ENCODE peak calls at places on chromosomes 4 and X, in eight cellular contexts. One of them, this sample, is unnamed.

GRCh38 chrX:56765816-56766553 is 36.9 kb downstream of the NBDY start:
- DNase-seq in hepatocyte: no peak
- DNase-seq in HFF-Myc: no peak
- DNase-seq in SK-N-SH: no peak
- DNase-seq in AG04450: no peak
- DNase-seq in foreskin fibroblast: no peak
- DNase-seq in Peyer's patch: peak; percentile 61
- DNase-seq in left lung: peak; percentile 8
- DNase-seq in this sample: no peak

GRCh38 chr4:73867783-73868182 is 1.4 kb upstream of the CXCL1 start:
- DNase-seq in hepatocyte: peak; percentile 37
- DNase-seq in HFF-Myc: no peak
- DNase-seq in SK-N-SH: no peak
- DNase-seq in AG04450: no peak
- DNase-seq in foreskin fibroblast: no peak
- DNase-seq in Peyer's patch: no peak
- DNase-seq in left lung: peak; percentile 49
- DNase-seq in this sample: no peak

GRCh38 chr4:114318309-114318708 is 280.3 kb upstream of the UGT8 start:
- DNase-seq in hepatocyte: no peak
- DNase-seq in HFF-Myc: no peak
- DNase-seq in SK-N-SH: no peak
- DNase-seq in AG04450: peak; percentile 48
- DNase-seq in foreskin fibroblast: no peak
- DNase-seq in Peyer's patch: no peak
- DNase-seq in left lung: no peak
- DNase-seq in this sample: no peak

GRCh38 chr4:128287159-128287870 is at the start of gene PGRMC2:
- DNase-seq in hepatocyte: peak; percentile 46
- DNase-seq in HFF-Myc: no peak
- DNase-seq in SK-N-SH: peak; percentile 61
- DNase-seq in AG04450: no peak
- DNase-seq in foreskin fibroblast: no peak
- DNase-seq in Peyer's patch: peak; percentile 30
- DNase-seq in left lung: peak; percentile 54
- DNase-seq in this sample: no peak

GRCh38 chr4:127479031-127479622 is 153.6 kb upstream of the INTU start:
- DNase-seq in hepatocyte: peak; percentile 68
- DNase-seq in HFF-Myc: peak; percentile 20
- DNase-seq in SK-N-SH: peak; percentile 9
- DNase-seq in AG04450: no peak
- DNase-seq in foreskin fibroblast: peak; percentile 16
- DNase-seq in Peyer's patch: no peak
- DNase-seq in left lung: no peak
- DNase-seq in this sample: peak; percentile 48

GRCh38 chr4:37101686-37102085 is 142.9 kb upstream of the NWD2 start:
- DNase-seq in hepatocyte: no peak
- DNase-seq in HFF-Myc: no peak
- DNase-seq in SK-N-SH: no peak
- DNase-seq in AG04450: no peak
- DNase-seq in foreskin fibroblast: no peak
- DNase-seq in Peyer's patch: no peak
- DNase-seq in left lung: no peak
- DNase-seq in this sample: no peak

GRCh38 chrX:110132450-110133114 is 129.7 kb downstream of the TMEM164 start:
- DNase-seq in hepatocyte: no peak
- DNase-seq in HFF-Myc: no peak
- DNase-seq in SK-N-SH: no peak
- DNase-seq in AG04450: no peak
- DNase-seq in foreskin fibroblast: no peak
- DNase-seq in Peyer's patch: no peak
- DNase-seq in left lung: no peak
- DNase-seq in this sample: no peak

GRCh38 chrX:30800901-30801300 is 88.2 kb downstream of the TAB3 start:
- DNase-seq in hepatocyte: no peak
- DNase-seq in HFF-Myc: no peak
- DNase-seq in SK-N-SH: no peak
- DNase-seq in AG04450: no peak
- DNase-seq in foreskin fibroblast: no peak
- DNase-seq in Peyer's patch: no peak
- DNase-seq in left lung: no peak
- DNase-seq in this sample: no peak

GRCh38 chr4:122914938-122915337 is 7.5 kb downstream of the NUDT6 start:
- DNase-seq in hepatocyte: no peak
- DNase-seq in HFF-Myc: no peak
- DNase-seq in SK-N-SH: no peak
- DNase-seq in AG04450: peak; percentile 29
- DNase-seq in foreskin fibroblast: peak; percentile 43
- DNase-seq in Peyer's patch: no peak
- DNase-seq in left lung: no peak
- DNase-seq in this sample: no peak

GRCh38 chr4:175308236-175308635 is 390.1 kb downstream of the ADAM29 start:
- DNase-seq in hepatocyte: no peak
- DNase-seq in HFF-Myc: no peak
- DNase-seq in SK-N-SH: no peak
- DNase-seq in AG04450: peak; percentile 1
- DNase-seq in foreskin fibroblast: peak; percentile 12
- DNase-seq in Peyer's patch: no peak
- DNase-seq in left lung: no peak
- DNase-seq in this sample: no peak

GRCh38 chr4:80202784-80203553 is 5.7 kb downstream of the PRDM8 start:
- DNase-seq in hepatocyte: peak; percentile 38
- DNase-seq in HFF-Myc: no peak
- DNase-seq in SK-N-SH: no peak
- DNase-seq in AG04450: no peak
- DNase-seq in foreskin fibroblast: no peak
- DNase-seq in Peyer's patch: peak; percentile 59
- DNase-seq in left lung: no peak
- DNase-seq in this sample: no peak

GRCh38 chr4:89067407-89067806 is 10.4 kb upstream of the FAM13A start:
- DNase-seq in hepatocyte: no peak
- DNase-seq in HFF-Myc: no peak
- DNase-seq in SK-N-SH: no peak
- DNase-seq in AG04450: no peak
- DNase-seq in foreskin fibroblast: no peak
- DNase-seq in Peyer's patch: no peak
- DNase-seq in left lung: no peak
- DNase-seq in this sample: no peak

GRCh38 chr4:177313263-177313662 is 3.6 kb downstream of the NEIL3 start:
- DNase-seq in hepatocyte: no peak
- DNase-seq in HFF-Myc: no peak
- DNase-seq in SK-N-SH: no peak
- DNase-seq in AG04450: no peak
- DNase-seq in foreskin fibroblast: peak; percentile 24
- DNase-seq in Peyer's patch: no peak
- DNase-seq in left lung: no peak
- DNase-seq in this sample: no peak

GRCh38 chrX:1391370-1391706 is 575 bp downstream of the SLC25A6 start:
- DNase-seq in hepatocyte: peak; percentile 97
- DNase-seq in HFF-Myc: no peak
- DNase-seq in SK-N-SH: peak; percentile 97
- DNase-seq in AG04450: no peak
- DNase-seq in foreskin fibroblast: no peak
- DNase-seq in Peyer's patch: no peak
- DNase-seq in left lung: no peak
- DNase-seq in this sample: no peak

GRCh38 chrX:45320191-45320590 is 119.5 kb upstream of the DIPK2B start:
- DNase-seq in hepatocyte: no peak
- DNase-seq in HFF-Myc: no peak
- DNase-seq in SK-N-SH: no peak
- DNase-seq in AG04450: no peak
- DNase-seq in foreskin fibroblast: no peak
- DNase-seq in Peyer's patch: no peak
- DNase-seq in left lung: no peak
- DNase-seq in this sample: no peak

GRCh38 chr4:159006202-159006601 is 96.7 kb upstream of the RAPGEF2 start:
- DNase-seq in hepatocyte: peak; percentile 74
- DNase-seq in HFF-Myc: no peak
- DNase-seq in SK-N-SH: no peak
- DNase-seq in AG04450: no peak
- DNase-seq in foreskin fibroblast: peak; percentile 44
- DNase-seq in Peyer's patch: no peak
- DNase-seq in left lung: no peak
- DNase-seq in this sample: peak; percentile 85

GRCh38 chr4:187268940-187269339 is 545.3 kb upstream of the FAT1 start:
- DNase-seq in hepatocyte: peak; percentile 27
- DNase-seq in HFF-Myc: no peak
- DNase-seq in SK-N-SH: no peak
- DNase-seq in AG04450: peak; percentile 48
- DNase-seq in foreskin fibroblast: peak; percentile 14
- DNase-seq in Peyer's patch: no peak
- DNase-seq in left lung: no peak
- DNase-seq in this sample: no peak

DNA sequence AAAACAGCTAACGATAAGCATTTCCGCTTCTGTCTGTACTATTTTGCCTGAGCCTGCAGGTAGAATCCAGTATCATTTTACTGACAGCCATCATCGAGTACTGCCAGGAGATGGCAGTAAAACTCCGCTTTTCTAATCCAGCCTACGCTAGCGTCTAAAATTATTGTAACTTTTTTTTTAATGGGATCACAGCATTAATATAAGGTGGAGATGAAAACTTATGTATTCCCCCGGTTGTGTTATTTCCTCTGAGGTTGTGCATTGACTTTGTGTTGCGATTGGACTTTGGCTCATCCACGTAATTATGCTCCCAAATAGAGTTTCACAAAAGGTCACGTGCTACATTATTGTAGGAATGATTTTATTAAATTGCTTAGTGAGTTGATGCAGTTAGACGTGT is 248.1 kb downstream of the C4orf33 start:
- DNase-seq in hepatocyte: peak; percentile 61
- DNase-seq in HFF-Myc: no peak
- DNase-seq in SK-N-SH: peak; percentile 34
- DNase-seq in AG04450: no peak
- DNase-seq in foreskin fibroblast: peak; percentile 7
- DNase-seq in Peyer's patch: no peak
- DNase-seq in left lung: no peak
- DNase-seq in this sample: no peak
- TF ChIP-seq CTCF in hepatocyte: peak; percentile 88
- TF ChIP-seq CTCF in HFF-Myc: peak; percentile 48
- TF ChIP-seq CTCF in SK-N-SH: peak; percentile 77
- TF ChIP-seq CTCF in AG04450: peak; percentile 72
- TF ChIP-seq CTCF in foreskin fibroblast: peak; percentile 33
- TF ChIP-seq CTCF in Peyer's patch: peak; percentile 71
- TF ChIP-seq CTCF in left lung: peak; percentile 70
- TF ChIP-seq CTCF in this sample: peak; percentile 71

DNA sequence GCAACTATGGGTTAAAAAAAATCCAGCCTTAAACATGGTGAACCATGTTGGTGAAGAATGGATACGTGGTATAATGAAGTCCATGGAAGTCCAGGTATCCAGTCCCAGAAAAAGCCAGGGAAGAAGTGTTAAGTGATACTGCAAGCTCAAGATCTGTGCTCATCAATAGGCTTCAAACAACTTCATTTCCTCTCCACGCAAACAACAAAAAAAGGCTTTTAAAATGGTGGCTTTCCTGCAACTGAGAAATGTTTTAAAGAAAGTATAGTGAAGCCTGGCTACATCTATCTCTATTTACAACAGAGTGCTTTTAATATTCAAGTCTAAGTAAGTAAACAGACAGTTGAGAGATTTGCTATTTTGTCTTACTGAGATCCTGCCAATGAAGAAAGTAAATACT is 1.6 kb downstream of the TAPT1 start:
- DNase-seq in hepatocyte: no peak
- DNase-seq in HFF-Myc: no peak
- DNase-seq in SK-N-SH: no peak
- DNase-seq in AG04450: no peak
- DNase-seq in foreskin fibroblast: no peak
- DNase-seq in Peyer's patch: no peak
- DNase-seq in left lung: no peak
- DNase-seq in this sample: no peak
- H3K4me3 ChIP-seq in hepatocyte: peak overlapping the region; percentile 68
- H3K4me3 ChIP-seq in HFF-Myc: no peak overlapping the region
- H3K4me3 ChIP-seq in SK-N-SH: peak overlapping the region; percentile 76
- H3K4me3 ChIP-seq in AG04450: peak overlapping the region; percentile 80
- H3K4me3 ChIP-seq in foreskin fibroblast: peak overlapping the region; percentile 92
- H3K4me3 ChIP-seq in Peyer's patch: peak overlapping the region; percentile 8
- H3K4me3 ChIP-seq in left lung: no peak overlapping the region
- H3K4me3 ChIP-seq in this sample: no peak overlapping the region

DNA sequence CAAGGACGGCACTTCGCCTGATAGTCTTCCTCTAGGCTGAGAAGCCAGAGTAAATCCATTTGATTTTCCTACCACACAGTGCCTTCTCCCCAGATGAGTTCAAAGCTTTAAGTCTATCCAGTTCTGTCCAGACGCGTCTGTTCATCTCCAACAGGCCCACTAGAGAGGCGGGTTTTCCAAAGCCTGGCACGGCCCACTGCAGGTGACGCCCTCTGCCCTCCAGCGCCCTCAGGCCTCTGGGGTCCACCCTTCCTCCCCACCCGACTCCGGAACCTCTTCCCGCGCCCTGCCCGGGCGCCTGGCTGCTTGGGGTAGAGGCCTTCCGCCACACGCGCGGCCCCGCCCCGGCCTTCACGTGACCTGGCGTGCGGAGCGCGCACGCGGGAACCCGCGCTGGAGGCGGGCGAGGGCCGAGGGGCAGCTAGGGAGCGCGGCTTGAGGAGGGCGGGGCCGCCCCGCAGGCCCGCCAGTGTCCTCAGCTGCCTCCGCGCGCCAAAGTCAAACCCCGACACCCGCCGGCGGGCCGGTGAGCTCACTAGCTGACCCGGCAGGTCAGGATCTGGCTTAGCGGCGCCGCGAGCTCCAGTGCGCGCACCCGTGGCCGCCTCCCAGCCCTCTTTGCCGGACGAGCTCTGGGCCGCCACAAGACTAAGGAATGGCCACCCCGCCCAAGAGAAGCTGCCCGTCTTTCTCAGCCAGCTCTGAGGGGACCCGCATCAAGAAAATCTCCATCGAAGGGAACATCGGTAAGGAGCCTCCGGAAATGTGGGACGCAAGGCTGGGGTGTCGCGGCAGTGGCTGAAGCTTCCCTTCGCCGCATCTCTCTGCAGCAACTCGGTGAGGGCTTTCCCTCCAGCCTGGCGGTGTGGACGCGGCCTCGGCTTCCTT is at the start of gene DCK:
- DNase-seq in hepatocyte: peak; percentile 95
- DNase-seq in HFF-Myc: peak; percentile 46
- DNase-seq in SK-N-SH: peak; percentile 96
- DNase-seq in AG04450: peak; percentile 73
- DNase-seq in foreskin fibroblast: peak; percentile 96
- DNase-seq in Peyer's patch: peak; percentile 89
- DNase-seq in left lung: peak; percentile 92
- DNase-seq in this sample: peak; percentile 60
- TF ChIP-seq CTCF in hepatocyte: no peak
- TF ChIP-seq CTCF in HFF-Myc: no peak
- TF ChIP-seq CTCF in SK-N-SH: no peak
- TF ChIP-seq CTCF in AG04450: no peak
- TF ChIP-seq CTCF in foreskin fibroblast: no peak
- TF ChIP-seq CTCF in Peyer's patch: no peak
- TF ChIP-seq CTCF in left lung: no peak
- TF ChIP-seq CTCF in this sample: no peak

DNA sequence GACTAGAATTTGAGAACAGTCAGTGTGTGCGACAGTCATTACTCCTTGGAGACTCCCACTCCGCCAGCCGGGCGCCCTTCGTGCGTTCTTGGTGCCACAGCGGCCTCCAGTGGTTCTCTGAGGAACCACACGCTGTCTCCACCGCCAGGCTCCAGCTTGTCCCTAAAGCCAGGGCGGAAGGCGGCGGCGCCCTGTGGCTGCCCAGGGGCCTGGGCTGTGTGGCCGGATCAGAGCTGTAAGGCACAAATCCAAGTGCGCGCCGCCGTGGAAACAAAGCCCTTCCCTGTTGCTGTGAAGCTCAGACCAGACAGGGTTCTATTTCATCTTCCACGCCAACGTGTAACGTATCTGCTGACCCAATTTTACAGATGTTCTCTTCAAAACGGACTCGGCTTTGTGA is 34.1 kb downstream of the IDS start:
- DNase-seq in hepatocyte: peak; percentile 81
- DNase-seq in HFF-Myc: no peak
- DNase-seq in SK-N-SH: peak; percentile 78
- DNase-seq in AG04450: no peak
- DNase-seq in foreskin fibroblast: peak; percentile 51
- DNase-seq in Peyer's patch: peak; percentile 36
- DNase-seq in left lung: peak; percentile 70
- DNase-seq in this sample: peak; percentile 26
- H3K4me3 ChIP-seq in hepatocyte: no peak overlapping the region
- H3K4me3 ChIP-seq in HFF-Myc: no peak overlapping the region
- H3K4me3 ChIP-seq in SK-N-SH: peak overlapping the region; percentile 33
- H3K4me3 ChIP-seq in AG04450: no peak overlapping the region
- H3K4me3 ChIP-seq in foreskin fibroblast: peak overlapping the region; percentile 27
- H3K4me3 ChIP-seq in Peyer's patch: no peak overlapping the region
- H3K4me3 ChIP-seq in left lung: no peak overlapping the region
- H3K4me3 ChIP-seq in this sample: peak overlapping the region; percentile 13